ENCODE peak calls at places on chromosomes 16 and 17, in four cellular contexts. E is endothelial cell; P is EL; X is CD8-positive, alpha-beta T cell. T is an unnamed sample.

GRCh38 chr17:27361695-27362094 is 67.8 kb downstream of the WSB1 start:
- DNase-seq in E (no peak), P (no peak), X (no peak), T (no peak)

GRCh38 chr16:69417537-69418199 is 6.8 kb upstream of the CYB5B start:
- DNase-seq in E (peak), P (peak), X (no peak), T (no peak)

GRCh38 chr16:64629622-64630021 is 492.2 kb downstream of the CDH11 start:
- DNase-seq in E (no peak), P (peak), X (no peak), T (no peak)

GRCh38 chr17:8151641-8152111 is 528 bp downstream of the PER1 start:
- DNase-seq in E (peak), P (peak), X (no peak), T (peak)

GRCh38 chr17:75502072-75502745 is 13.1 kb downstream of the CASKIN2 start:
- DNase-seq in E (no peak), P (no peak), X (no peak), T (no peak)

GRCh38 chr17:51572115-51572514 is 311.8 kb downstream of the UTP18 start:
- DNase-seq in E (no peak), P (no peak), X (no peak), T (no peak)

GRCh38 chr16:29852654-29853053 is 10.4 kb downstream of the CDIPT start:
- DNase-seq in E (no peak), P (no peak), X (no peak), T (no peak)

GRCh38 chr17:76529643-76530488 is 7.6 kb downstream of the CYGB start:
- DNase-seq in E (peak), P (peak), X (no peak), T (no peak)

GRCh38 chr17:82647593-82648164 is 565 bp downstream of the WDR45B start:
- DNase-seq in E (peak), P (peak), X (no peak), T (peak)

GRCh38 chr16:79451196-79451816 is 149.2 kb downstream of the MAF start:
- DNase-seq in E (no peak), P (no peak), X (no peak), T (no peak)

GRCh38 chr17:71237903-71238538 is 882.8 kb upstream of the SOX9 start:
- DNase-seq in E (no peak), P (peak), X (no peak), T (no peak)

GRCh38 chr17:63170795-63171194 is 204.8 kb downstream of the TANC2 start:
- DNase-seq in E (no peak), P (no peak), X (no peak), T (no peak)

GRCh38 chr16:67857547-67858233 is 10.2 kb upstream of the CENPT start:
- DNase-seq in E (no peak), P (peak), X (no peak), T (peak)

GRCh38 chr16:55100100-55100499 is 169.4 kb downstream of the IRX5 start:
- DNase-seq in E (no peak), P (no peak), X (no peak), T (no peak)